ENCODE peak calls at places on chromosomes 4 and X, in four cellular contexts. One of them, this sample, is unnamed.

GRCh38 chrX:43557792-43558191 is 98.3 kb upstream of the MAOA start:
- DNase-seq in uterus: peak
- DNase-seq in B cell: peak
- DNase-seq in HCEC 1CT: peak
- DNase-seq in this sample: peak

GRCh38 chr4:71141125-71141524 is 147.7 kb downstream of the DCK start:
- DNase-seq in uterus: no peak
- DNase-seq in B cell: no peak
- DNase-seq in HCEC 1CT: no peak
- DNase-seq in this sample: no peak

GRCh38 chr4:2354760-2355159 is 63.7 kb downstream of the ZFYVE28 start:
- DNase-seq in uterus: no peak
- DNase-seq in B cell: peak
- DNase-seq in HCEC 1CT: no peak
- DNase-seq in this sample: peak

GRCh38 chr4:61200195-61200990 is at the start of gene ADGRL3:
- DNase-seq in uterus: no peak
- DNase-seq in B cell: peak
- DNase-seq in HCEC 1CT: no peak
- DNase-seq in this sample: no peak

GRCh38 chrX:68045008-68045577 is 388.2 kb downstream of the OPHN1 start:
- DNase-seq in uterus: no peak
- DNase-seq in B cell: no peak
- DNase-seq in HCEC 1CT: no peak
- DNase-seq in this sample: no peak

GRCh38 chrX:40132751-40133150 is 35.0 kb upstream of the BCOR start:
- DNase-seq in uterus: peak
- DNase-seq in B cell: no peak
- DNase-seq in HCEC 1CT: peak
- DNase-seq in this sample: no peak

GRCh38 chr4:186927624-186928023 is 204.0 kb upstream of the FAT1 start:
- DNase-seq in uterus: no peak
- DNase-seq in B cell: no peak
- DNase-seq in HCEC 1CT: no peak
- DNase-seq in this sample: no peak

GRCh38 chr4:3529363-3529762 is 2.9 kb downstream of the LRPAP1 start:
- DNase-seq in uterus: no peak
- DNase-seq in B cell: no peak
- DNase-seq in HCEC 1CT: no peak
- DNase-seq in this sample: no peak

GRCh38 chr4:84041426-84041825 is 457.7 kb downstream of the NKX6-1 start:
- DNase-seq in uterus: no peak
- DNase-seq in B cell: no peak
- DNase-seq in HCEC 1CT: no peak
- DNase-seq in this sample: no peak

GRCh38 chr4:31613946-31614623 is 893.9 kb downstream of the PCDH7 start:
- DNase-seq in uterus: no peak
- DNase-seq in B cell: no peak
- DNase-seq in HCEC 1CT: no peak
- DNase-seq in this sample: no peak

GRCh38 chrX:118188977-118189376 is 72.4 kb upstream of the KLHL13 start:
- DNase-seq in uterus: no peak
- DNase-seq in B cell: no peak
- DNase-seq in HCEC 1CT: no peak
- DNase-seq in this sample: peak

GRCh38 chrX:74924449-74925209 is 623 bp downstream of the NEXMIF start:
- DNase-seq in uterus: peak
- DNase-seq in B cell: peak
- DNase-seq in HCEC 1CT: no peak
- DNase-seq in this sample: no peak

GRCh38 chr4:154590329-154591006 is at the start of gene FGA:
- DNase-seq in uterus: no peak
- DNase-seq in B cell: no peak
- DNase-seq in HCEC 1CT: no peak
- DNase-seq in this sample: no peak

GRCh38 chrX:111490683-111491082 is 20.8 kb upstream of the SERTM2 start:
- DNase-seq in uterus: no peak
- DNase-seq in B cell: no peak
- DNase-seq in HCEC 1CT: no peak
- DNase-seq in this sample: no peak

GRCh38 chr4:7043521-7044414 is 596 bp downstream of the TADA2B start:
- DNase-seq in uterus: no peak
- DNase-seq in B cell: peak
- DNase-seq in HCEC 1CT: peak
- DNase-seq in this sample: no peak